ENCODE peak calls at places on chromosomes 6 and 20, in ten cellular contexts. O, V, U, K, I, X, C, T, L and A are unnamed samples.

GRCh38 chr6:1082040-1082935 is 229.6 kb upstream of the FOXQ1 start:
- DNase-seq in O (no peak), V (no peak), U (no peak), K (no peak), I (no peak), X (peak), C (no peak), T (no peak), L (no peak), A (no peak)

GRCh38 chr6:33894438-33894837 is 90.6 kb upstream of the MLN start:
- DNase-seq in O (no peak), V (no peak), U (no peak), K (no peak), I (no peak), X (no peak), C (no peak), T (no peak), L (no peak), A (no peak)

GRCh38 chr20:61332016-61332975 is 80.2 kb downstream of the CDH4 start:
- DNase-seq in O (no peak), V (no peak), U (no peak), K (no peak), I (no peak), X (no peak), C (no peak), T (no peak), L (no peak), A (no peak)

GRCh38 chr6:4970739-4971395 is 33.0 kb downstream of the RPP40 start:
- DNase-seq in O (no peak), V (no peak), U (no peak), K (no peak), I (no peak), X (no peak), C (no peak), T (no peak), L (no peak), A (no peak)

GRCh38 chr6:118652051-118652699 is 784 bp upstream of the CEP85L start:
- DNase-seq in O (peak), V (no peak), U (peak), K (no peak), I (no peak), X (no peak), C (no peak), T (no peak), L (no peak), A (no peak)

GRCh38 chr6:28657756-28658465 is 132.2 kb downstream of the GPX5 start:
- DNase-seq in O (no peak), V (peak), U (peak), K (peak), I (peak), X (peak), C (peak), T (peak), L (peak), A (peak)

GRCh38 chr20:3454821-3455220 is 16.0 kb upstream of the ATRN start:
- DNase-seq in O (no peak), V (no peak), U (no peak), K (no peak), I (no peak), X (no peak), C (no peak), T (no peak), L (no peak), A (no peak)

GRCh38 chr6:124901105-124901504 is 61.1 kb upstream of the RNF217 start:
- DNase-seq in O (no peak), V (no peak), U (no peak), K (no peak), I (no peak), X (no peak), C (no peak), T (no peak), L (no peak), A (no peak)

GRCh38 chr6:129812145-129812777 is 48.9 kb downstream of the TMEM244 start:
- DNase-seq in O (no peak), V (no peak), U (no peak), K (peak), I (no peak), X (no peak), C (no peak), T (no peak), L (no peak), A (no peak)

GRCh38 chr6:7727951-7728854 is 2.3 kb downstream of the BMP6 start:
- DNase-seq in O (no peak), V (peak), U (no peak), K (peak), I (peak), X (peak), C (peak), T (peak), L (peak), A (peak)

GRCh38 chr20:31675828-31676533 is 38.3 kb downstream of the COX4I2 start:
- DNase-seq in O (no peak), V (no peak), U (no peak), K (peak), I (no peak), X (no peak), C (no peak), T (peak), L (peak), A (peak)

GRCh38 chr20:50358166-50358565 is 152.0 kb upstream of the PTPN1 start:
- DNase-seq in O (no peak), V (no peak), U (no peak), K (no peak), I (no peak), X (no peak), C (no peak), T (no peak), L (no peak), A (no peak)

GRCh38 chr20:45377191-45377775 is 842 bp downstream of the TP53TG5 start:
- DNase-seq in O (no peak), V (no peak), U (no peak), K (no peak), I (no peak), X (peak), C (no peak), T (no peak), L (no peak), A (no peak)

GRCh38 chr6:37822851-37823682 is 3.5 kb downstream of the ZFAND3 start:
- DNase-seq in O (no peak), V (no peak), U (no peak), K (peak), I (no peak), X (no peak), C (peak), T (no peak), L (no peak), A (no peak)

GRCh38 chr6:129575378-129576118 is 134.4 kb downstream of the ARHGAP18 start:
- DNase-seq in O (no peak), V (no peak), U (peak), K (peak), I (peak), X (peak), C (peak), T (no peak), L (no peak), A (peak)

GRCh38 chr6:132054525-132054924 is 103.4 kb upstream of the CCN2 start:
- DNase-seq in O (no peak), V (no peak), U (no peak), K (peak), I (no peak), X (no peak), C (no peak), T (no peak), L (no peak), A (no peak)

GRCh38 chr6:49333345-49334120 is 129.5 kb downstream of the MMUT start:
- DNase-seq in O (no peak), V (no peak), U (no peak), K (no peak), I (no peak), X (no peak), C (no peak), T (no peak), L (no peak), A (no peak)

GRCh38 chr20:24767623-24768100 is 181.4 kb upstream of the CST7 start:
- DNase-seq in O (no peak), V (no peak), U (no peak), K (no peak), I (no peak), X (no peak), C (no peak), T (no peak), L (no peak), A (no peak)

GRCh38 chr20:48582361-48582991 is 245.3 kb downstream of the PREX1 start:
- DNase-seq in O (no peak), V (no peak), U (no peak), K (no peak), I (no peak), X (no peak), C (no peak), T (no peak), L (no peak), A (no peak)

GRCh38 chr20:52429029-52429428 is 237.4 kb upstream of the ZFP64 start:
- DNase-seq in O (no peak), V (no peak), U (no peak), K (no peak), I (no peak), X (no peak), C (no peak), T (no peak), L (no peak), A (no peak)

GRCh38 chr6:89034586-89035251 is 45.8 kb upstream of the PNRC1 start:
- DNase-seq in O (no peak), V (no peak), U (no peak), K (peak), I (no peak), X (peak), C (no peak), T (no peak), L (no peak), A (no peak)

GRCh38 chr6:122052501-122052900 is 347.0 kb upstream of the HSF2 start:
- DNase-seq in O (no peak), V (no peak), U (no peak), K (no peak), I (no peak), X (no peak), C (no peak), T (no peak), L (no peak), A (peak)

GRCh38 chr6:163008626-163009025 is 280.9 kb downstream of the PACRG start:
- DNase-seq in O (no peak), V (no peak), U (no peak), K (no peak), I (no peak), X (no peak), C (no peak), T (no peak), L (no peak), A (no peak)

GRCh38 chr20:11426938-11427337 is 490.8 kb upstream of the BTBD3 start:
- DNase-seq in O (no peak), V (no peak), U (no peak), K (no peak), I (no peak), X (no peak), C (peak), T (no peak), L (no peak), A (no peak)

GRCh38 chr6:13278184-13278583 is 50.2 kb downstream of the TBC1D7 start:
- DNase-seq in O (no peak), V (no peak), U (peak), K (no peak), I (no peak), X (no peak), C (no peak), T (no peak), L (peak), A (peak)

GRCh38 chr6:31661867-31662723 is 1.5 kb upstream of the C6orf47 start:
- DNase-seq in O (no peak), V (no peak), U (no peak), K (no peak), I (no peak), X (no peak), C (no peak), T (no peak), L (peak), A (peak)

GRCh38 chr20:53660947-53661381 is 67.3 kb upstream of the ZNF217 start:
- DNase-seq in O (no peak), V (no peak), U (no peak), K (no peak), I (no peak), X (no peak), C (no peak), T (no peak), L (peak), A (no peak)